ENCODE peak calls at places on chromosome 4, in five cellular contexts. One of them, this sample, is unnamed.

GRCh38 chr4:52789774-52790173 is 38.5 kb upstream of the ERVMER34-1 start:
- DNase-seq in IMR-90: no peak
- DNase-seq in mesenchymal stem cell: no peak
- DNase-seq in neuronal stem cell: no peak
- DNase-seq in H1: no peak
- DNase-seq in this sample: no peak

GRCh38 chr4:9996319-9997110 is 24.8 kb downstream of the SLC2A9 start:
- DNase-seq in IMR-90: peak
- DNase-seq in mesenchymal stem cell: peak
- DNase-seq in neuronal stem cell: no peak
- DNase-seq in H1: no peak
- DNase-seq in this sample: no peak

GRCh38 chr4:41006141-41006540 is 208.2 kb downstream of the APBB2 start:
- DNase-seq in IMR-90: peak
- DNase-seq in mesenchymal stem cell: peak
- DNase-seq in neuronal stem cell: no peak
- DNase-seq in H1: no peak
- DNase-seq in this sample: no peak

GRCh38 chr4:182142146-182143085 is 100.8 kb upstream of the TENM3 start:
- DNase-seq in IMR-90: peak
- DNase-seq in mesenchymal stem cell: peak
- DNase-seq in neuronal stem cell: peak
- DNase-seq in H1: no peak
- DNase-seq in this sample: peak

GRCh38 chr4:137213372-137214173 is 318.7 kb downstream of the PCDH18 start:
- DNase-seq in IMR-90: peak
- DNase-seq in mesenchymal stem cell: no peak
- DNase-seq in neuronal stem cell: no peak
- DNase-seq in H1: no peak
- DNase-seq in this sample: no peak

GRCh38 chr4:20305976-20306375 is 54.3 kb downstream of the SLIT2 start:
- DNase-seq in IMR-90: peak
- DNase-seq in mesenchymal stem cell: peak
- DNase-seq in neuronal stem cell: no peak
- DNase-seq in H1: no peak
- DNase-seq in this sample: no peak

GRCh38 chr4:74456056-74456744 is 11.3 kb downstream of the AREG start:
- DNase-seq in IMR-90: no peak
- DNase-seq in mesenchymal stem cell: no peak
- DNase-seq in neuronal stem cell: no peak
- DNase-seq in H1: no peak
- DNase-seq in this sample: peak

GRCh38 chr4:78293348-78293747 is 236.2 kb downstream of the FRAS1 start:
- DNase-seq in IMR-90: peak
- DNase-seq in mesenchymal stem cell: no peak
- DNase-seq in neuronal stem cell: no peak
- DNase-seq in H1: no peak
- DNase-seq in this sample: no peak

GRCh38 chr4:186643501-186644315 is 79.9 kb downstream of the FAT1 start:
- DNase-seq in IMR-90: peak
- DNase-seq in mesenchymal stem cell: peak
- DNase-seq in neuronal stem cell: no peak
- DNase-seq in H1: no peak
- DNase-seq in this sample: no peak

GRCh38 chr4:128716325-128716724 is 93.2 kb upstream of the JADE1 start:
- DNase-seq in IMR-90: peak
- DNase-seq in mesenchymal stem cell: no peak
- DNase-seq in neuronal stem cell: no peak
- DNase-seq in H1: no peak
- DNase-seq in this sample: no peak

GRCh38 chr4:128715616-128716015 is 93.9 kb upstream of the JADE1 start:
- DNase-seq in IMR-90: peak
- DNase-seq in mesenchymal stem cell: peak
- DNase-seq in neuronal stem cell: no peak
- DNase-seq in H1: no peak
- DNase-seq in this sample: no peak

GRCh38 chr4:128721896-128722295 is 87.6 kb upstream of the JADE1 start:
- DNase-seq in IMR-90: no peak
- DNase-seq in mesenchymal stem cell: no peak
- DNase-seq in neuronal stem cell: peak
- DNase-seq in H1: no peak
- DNase-seq in this sample: peak

GRCh38 chr4:128718793-128719192 is 90.7 kb upstream of the JADE1 start:
- DNase-seq in IMR-90: peak
- DNase-seq in mesenchymal stem cell: peak
- DNase-seq in neuronal stem cell: no peak
- DNase-seq in H1: no peak
- DNase-seq in this sample: peak

DNA sequence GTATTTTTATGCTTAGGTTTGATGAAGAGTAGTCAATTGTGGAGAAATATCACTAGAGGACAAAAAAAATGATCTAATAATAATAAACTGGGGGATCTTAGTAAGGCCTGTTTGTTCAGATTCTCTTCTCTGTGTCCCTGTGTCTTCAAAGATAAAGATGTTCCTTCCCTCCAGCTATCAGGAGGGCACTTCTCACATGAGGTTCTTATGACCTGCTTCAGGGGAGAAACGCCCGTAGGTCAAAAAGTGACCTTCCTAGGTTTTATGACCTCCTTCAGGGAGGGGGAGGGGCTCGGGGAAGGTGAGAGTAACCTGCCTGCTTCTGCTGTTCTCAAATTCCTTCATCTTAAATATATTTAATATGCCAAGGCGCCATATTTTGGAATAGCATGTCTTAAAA is 89.2 kb upstream of the JADE1 start:
- DNase-seq in IMR-90: no peak
- DNase-seq in mesenchymal stem cell: no peak
- DNase-seq in neuronal stem cell: no peak
- DNase-seq in H1: no peak
- DNase-seq in this sample: no peak
- H2BK120ac ChIP-seq in IMR-90: no peak
- H2BK120ac ChIP-seq in mesenchymal stem cell: no peak
- H2BK120ac ChIP-seq in neuronal stem cell: no peak
- H2BK120ac ChIP-seq in H1: no peak
- H2BK120ac ChIP-seq in this sample: no peak

GRCh38 chr4:184402740-184403383 is 71.5 kb downstream of the IRF2 start:
- DNase-seq in IMR-90: no peak
- DNase-seq in mesenchymal stem cell: no peak
- DNase-seq in neuronal stem cell: no peak
- DNase-seq in H1: no peak
- DNase-seq in this sample: no peak
- H2BK15ac ChIP-seq in IMR-90: peak
- H2BK15ac ChIP-seq in mesenchymal stem cell: no peak
- H2BK15ac ChIP-seq in neuronal stem cell: no peak
- H2BK15ac ChIP-seq in H1: no peak
- H2BK15ac ChIP-seq in this sample: no peak

GRCh38 chr4:110623710-110624015 is 786 bp upstream of the PITX2 start:
- DNase-seq in IMR-90: no peak
- DNase-seq in mesenchymal stem cell: no peak
- DNase-seq in neuronal stem cell: no peak
- DNase-seq in H1: no peak
- DNase-seq in this sample: no peak
- H3K4me3 ChIP-seq in IMR-90: no peak
- H3K4me3 ChIP-seq in mesenchymal stem cell: no peak
- H3K4me3 ChIP-seq in neuronal stem cell: no peak
- H3K4me3 ChIP-seq in H1: no peak
- H3K4me3 ChIP-seq in this sample: no peak

GRCh38 chr4:165382640-165383039 is 3.8 kb downstream of the CPE start:
- DNase-seq in IMR-90: no peak
- DNase-seq in mesenchymal stem cell: no peak
- DNase-seq in neuronal stem cell: no peak
- DNase-seq in H1: no peak
- DNase-seq in this sample: no peak

GRCh38 chr4:165384186-165384585 is 5.4 kb downstream of the CPE start:
- DNase-seq in IMR-90: no peak
- DNase-seq in mesenchymal stem cell: no peak
- DNase-seq in neuronal stem cell: no peak
- DNase-seq in H1: no peak
- DNase-seq in this sample: peak

GRCh38 chr4:165385124-165385523 is 6.3 kb downstream of the CPE start:
- DNase-seq in IMR-90: no peak
- DNase-seq in mesenchymal stem cell: no peak
- DNase-seq in neuronal stem cell: no peak
- DNase-seq in H1: no peak
- DNase-seq in this sample: no peak

GRCh38 chr4:165383757-165384156 is 4.9 kb downstream of the CPE start:
- DNase-seq in IMR-90: no peak
- DNase-seq in mesenchymal stem cell: peak
- DNase-seq in neuronal stem cell: no peak
- DNase-seq in H1: no peak
- DNase-seq in this sample: peak

DNA sequence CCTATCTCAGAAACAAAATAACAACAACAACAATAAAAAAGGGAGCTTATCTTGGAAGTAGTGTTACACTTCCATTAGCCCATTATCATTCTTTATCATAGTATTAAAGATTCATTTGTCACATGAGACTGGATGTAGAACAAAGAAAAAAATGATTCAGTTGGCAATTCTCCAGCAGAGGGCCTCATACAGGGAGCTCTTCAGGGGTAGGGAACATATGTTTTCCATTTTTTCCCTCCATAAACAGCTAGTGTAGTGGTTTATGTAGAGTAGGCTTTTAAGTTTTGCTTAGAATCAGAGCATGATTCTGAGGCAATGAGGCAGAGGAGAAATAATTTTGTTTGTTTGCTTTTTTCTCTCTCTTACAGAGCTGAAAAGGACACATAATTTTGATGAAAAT is 5.8 kb downstream of the CPE start:
- DNase-seq in IMR-90: peak
- DNase-seq in mesenchymal stem cell: no peak
- DNase-seq in neuronal stem cell: no peak
- DNase-seq in H1: no peak
- DNase-seq in this sample: peak
- H2BK120ac ChIP-seq in IMR-90: no peak
- H2BK120ac ChIP-seq in mesenchymal stem cell: no peak
- H2BK120ac ChIP-seq in neuronal stem cell: no peak
- H2BK120ac ChIP-seq in H1: no peak
- H2BK120ac ChIP-seq in this sample: peak

DNA sequence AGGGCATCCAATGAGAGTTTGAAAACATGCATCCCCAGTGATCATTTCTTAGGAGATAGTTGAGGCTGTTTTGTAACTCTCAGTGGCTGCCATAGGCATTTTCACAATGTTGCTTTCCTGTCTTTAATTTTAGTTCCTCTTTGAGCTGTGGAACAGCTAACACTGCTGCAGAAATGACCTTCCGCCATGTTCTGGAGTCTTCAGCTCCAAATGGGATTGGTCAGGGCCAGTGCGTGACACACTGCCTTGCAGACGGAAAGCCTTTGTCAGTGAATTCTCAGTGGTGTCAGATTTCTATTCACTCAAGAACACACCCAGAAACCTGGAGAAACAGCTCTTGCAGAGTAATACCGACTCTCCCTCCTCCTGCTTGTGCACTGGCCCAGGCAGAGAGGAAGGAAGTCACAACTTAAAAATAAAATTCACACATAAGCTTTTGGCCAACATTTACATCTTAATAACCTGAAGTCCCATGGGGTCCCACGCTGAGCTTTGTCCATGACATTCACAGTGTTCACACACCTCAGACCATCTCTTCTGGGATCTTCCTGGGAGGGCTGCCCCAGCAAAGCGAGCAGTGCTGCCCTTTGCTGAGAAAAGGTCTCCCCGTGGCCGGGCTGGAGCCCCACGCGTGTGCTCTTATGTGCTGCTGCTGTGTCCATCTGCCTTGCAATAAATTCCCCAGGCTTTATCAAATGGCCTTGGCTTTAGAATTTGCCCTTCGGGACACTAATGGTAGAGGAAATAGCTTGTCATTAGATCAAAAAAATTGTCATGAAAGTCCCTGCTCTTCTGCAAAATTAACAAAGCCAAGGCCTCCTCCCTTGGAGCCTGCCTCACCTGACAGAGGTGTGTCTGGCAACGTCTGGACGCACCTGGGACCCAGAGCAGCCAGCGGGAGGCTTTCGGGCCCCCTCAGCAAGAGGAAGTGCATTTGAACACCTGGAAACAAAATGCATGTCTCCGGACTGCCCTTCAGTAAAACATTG is 126.8 kb downstream of the IRF2 start:
- DNase-seq in IMR-90: peak
- DNase-seq in mesenchymal stem cell: peak
- DNase-seq in neuronal stem cell: peak
- DNase-seq in H1: no peak
- DNase-seq in this sample: peak
- H2BK15ac ChIP-seq in IMR-90: peak
- H2BK15ac ChIP-seq in mesenchymal stem cell: no peak
- H2BK15ac ChIP-seq in neuronal stem cell: peak
- H2BK15ac ChIP-seq in H1: peak
- H2BK15ac ChIP-seq in this sample: no peak

GRCh38 chr4:2572076-2572475 is 35.6 kb downstream of the FAM193A start:
- DNase-seq in IMR-90: no peak
- DNase-seq in mesenchymal stem cell: no peak
- DNase-seq in neuronal stem cell: no peak
- DNase-seq in H1: no peak
- DNase-seq in this sample: no peak

GRCh38 chr4:2570551-2571222 is 34.2 kb downstream of the FAM193A start:
- DNase-seq in IMR-90: no peak
- DNase-seq in mesenchymal stem cell: no peak
- DNase-seq in neuronal stem cell: no peak
- DNase-seq in H1: no peak
- DNase-seq in this sample: no peak

GRCh38 chr4:2565533-2565932 is 29.1 kb downstream of the FAM193A start:
- DNase-seq in IMR-90: no peak
- DNase-seq in mesenchymal stem cell: no peak
- DNase-seq in neuronal stem cell: no peak
- DNase-seq in H1: no peak
- DNase-seq in this sample: no peak

GRCh38 chr4:2574058-2574457 is 37.6 kb downstream of the FAM193A start:
- DNase-seq in IMR-90: no peak
- DNase-seq in mesenchymal stem cell: no peak
- DNase-seq in neuronal stem cell: no peak
- DNase-seq in H1: no peak
- DNase-seq in this sample: no peak

DNA sequence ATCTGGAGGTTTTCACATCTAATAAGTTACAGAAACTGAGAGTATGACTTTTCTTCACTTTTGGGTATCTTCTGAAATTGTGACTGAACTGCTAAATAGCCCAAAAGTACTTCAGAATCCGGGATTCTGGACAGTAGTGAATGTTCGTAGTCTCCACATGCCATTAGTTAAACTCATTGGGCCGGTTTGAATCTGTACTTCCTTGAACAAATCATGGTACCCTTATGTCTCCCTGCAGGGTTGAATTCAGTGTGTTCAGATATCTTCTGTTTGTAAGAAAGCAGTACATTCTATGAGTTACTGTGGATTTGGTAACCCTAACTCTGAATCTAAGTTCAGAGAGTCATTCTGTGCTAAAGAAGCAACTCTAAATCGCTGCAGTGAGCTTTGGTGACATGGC is 33.6 kb downstream of the FAM193A start:
- DNase-seq in IMR-90: no peak
- DNase-seq in mesenchymal stem cell: no peak
- DNase-seq in neuronal stem cell: no peak
- DNase-seq in H1: no peak
- DNase-seq in this sample: no peak
- H3K4me3 ChIP-seq in IMR-90: no peak
- H3K4me3 ChIP-seq in mesenchymal stem cell: no peak
- H3K4me3 ChIP-seq in neuronal stem cell: no peak
- H3K4me3 ChIP-seq in H1: no peak
- H3K4me3 ChIP-seq in this sample: no peak

This sample was measured in mesendoderm.